ENCODE peak calls at places on chromosomes 6 and 20, in four cellular contexts. B is GM12878, I is HepG2, O is H1. K is an unnamed sample.

GRCh38 chr6:143698759-143699750 is 21.3 kb downstream of the PHACTR2 start:
- DNase-seq in I (peak), O (no peak), B (no peak), K (no peak)

GRCh38 chr20:55586626-55587025 is 418.7 kb downstream of the CBLN4 start:
- DNase-seq in O (no peak), B (no peak), I (no peak), K (no peak)

GRCh38 chr20:59082981-59083380 is 40.4 kb upstream of the PRELID3B start:
- DNase-seq in I (no peak), O (no peak), B (no peak), K (no peak)

GRCh38 chr20:57473246-57474042 is 51.5 kb downstream of the CTCFL start:
- DNase-seq in I (no peak), O (no peak), B (peak), K (no peak)

GRCh38 chr20:19544684-19545083 is 213.4 kb upstream of the RIN2 start:
- DNase-seq in I (no peak), O (no peak), B (no peak), K (no peak)

GRCh38 chr6:116385462-116385807 is 14.7 kb downstream of the DSE start:
- DNase-seq in I (no peak), O (no peak), B (no peak), K (no peak)

GRCh38 chr6:68776382-68776781 is 141.3 kb downstream of the ADGRB3 start:
- DNase-seq in B (no peak), O (no peak), I (no peak), K (no peak)

GRCh38 chr20:56624786-56625681 is 4.1 kb upstream of the TFAP2C start:
- DNase-seq in B (no peak), O (no peak), I (no peak), K (peak)

GRCh38 chr6:161011509-161012480 is 20.2 kb downstream of the MAP3K4 start:
- DNase-seq in O (no peak), I (no peak), B (no peak), K (no peak)

GRCh38 chr6:6587696-6588063 is 840 bp upstream of the LY86 start:
- DNase-seq in I (no peak), O (no peak), B (no peak), K (no peak)

GRCh38 chr6:79967178-79967577 is 19.8 kb upstream of the ELOVL4 start:
- DNase-seq in B (no peak), I (no peak), O (no peak), K (no peak)

GRCh38 chr6:41430875-41431274 is 95.5 kb downstream of the NCR2 start:
- DNase-seq in B (no peak), I (no peak), O (no peak), K (no peak)
- TF ChIP-seq TCF12 in B (no peak), I (no peak), O (no peak), K (no peak)

GRCh38 chr20:51340451-51340840 is 202.1 kb downstream of the NFATC2 start:
- DNase-seq in I (no peak), O (no peak), B (no peak), K (no peak)

GRCh38 chr20:51341581-51341980 is 200.9 kb downstream of the NFATC2 start:
- DNase-seq in O (no peak), I (no peak), B (no peak), K (no peak)

GRCh38 chr20:51337126-51337805 is 205.3 kb downstream of the NFATC2 start:
- DNase-seq in B (no peak), I (no peak), O (no peak), K (no peak)

GRCh38 chr20:51338692-51339440 is 203.7 kb downstream of the NFATC2 start:
- DNase-seq in O (no peak), B (no peak), I (no peak), K (no peak)

GRCh38 chr20:51339721-51340450 is 202.6 kb downstream of the NFATC2 start:
- DNase-seq in B (no peak), O (no peak), I (no peak), K (no peak)
- TF ChIP-seq EP300 in B (no peak), O (no peak), I (no peak), K (no peak)

GRCh38 chr20:9280654-9281053 is 211.8 kb downstream of the PLCB4 start:
- DNase-seq in I (no peak), O (no peak), B (no peak), K (peak)
- TF ChIP-seq TCF12 in I (no peak), O (no peak), B (no peak), K (peak)

GRCh38 chr6:87350516-87350915 is 5.9 kb downstream of the C6orf163 start:
- DNase-seq in I (no peak), B (no peak), O (no peak), K (no peak)
- TF ChIP-seq EP300 in I (no peak), B (no peak), O (no peak), K (no peak)

DNA sequence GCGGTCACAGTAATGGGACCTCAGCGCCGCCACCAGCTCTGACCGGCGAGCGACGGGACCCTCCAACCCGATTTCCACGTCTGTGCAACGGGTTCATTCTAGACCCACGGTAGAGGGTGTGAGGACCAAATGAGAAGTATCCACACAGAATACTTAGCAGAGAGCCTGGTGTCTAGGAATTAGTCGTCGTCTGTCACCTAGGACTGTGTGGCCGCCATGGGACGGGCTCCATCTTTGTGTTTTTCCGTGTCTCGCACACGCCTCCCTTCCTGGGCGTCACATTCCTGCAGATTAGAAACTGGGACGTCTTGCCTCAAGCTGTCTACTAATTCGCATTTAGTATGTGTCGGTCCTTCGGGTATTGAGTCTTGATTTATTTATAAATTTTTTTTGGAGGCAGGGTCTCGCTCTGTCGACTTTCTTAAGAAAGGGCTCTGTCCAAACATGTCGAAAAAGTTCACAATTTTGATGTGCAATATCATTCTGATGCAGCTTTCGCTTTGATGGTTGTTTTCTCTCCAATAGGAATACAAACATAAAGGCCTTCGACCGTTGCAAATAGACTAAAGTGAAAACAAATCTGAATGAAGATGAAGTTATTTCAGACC is 562 bp downstream of the MGME1 start:
- DNase-seq in I (peak), B (no peak), O (no peak), K (peak)
- TF ChIP-seq TCF12 in I (no peak), B (no peak), O (no peak), K (no peak)

GRCh38 chr6:26474439-26474881 is 16.7 kb downstream of the BTN2A1 start:
- DNase-seq in O (no peak), I (no peak), B (no peak), K (no peak)

GRCh38 chr6:26473758-26474438 is 16.1 kb downstream of the BTN2A1 start:
- DNase-seq in I (peak), O (peak), B (peak), K (peak)

GRCh38 chr6:26477431-26477830 is 19.7 kb downstream of the BTN2A1 start:
- DNase-seq in B (no peak), O (no peak), I (no peak), K (no peak)

GRCh38 chr6:26476893-26477292 is 19.1 kb downstream of the BTN2A1 start:
- DNase-seq in B (no peak), I (no peak), O (no peak), K (no peak)

DNA sequence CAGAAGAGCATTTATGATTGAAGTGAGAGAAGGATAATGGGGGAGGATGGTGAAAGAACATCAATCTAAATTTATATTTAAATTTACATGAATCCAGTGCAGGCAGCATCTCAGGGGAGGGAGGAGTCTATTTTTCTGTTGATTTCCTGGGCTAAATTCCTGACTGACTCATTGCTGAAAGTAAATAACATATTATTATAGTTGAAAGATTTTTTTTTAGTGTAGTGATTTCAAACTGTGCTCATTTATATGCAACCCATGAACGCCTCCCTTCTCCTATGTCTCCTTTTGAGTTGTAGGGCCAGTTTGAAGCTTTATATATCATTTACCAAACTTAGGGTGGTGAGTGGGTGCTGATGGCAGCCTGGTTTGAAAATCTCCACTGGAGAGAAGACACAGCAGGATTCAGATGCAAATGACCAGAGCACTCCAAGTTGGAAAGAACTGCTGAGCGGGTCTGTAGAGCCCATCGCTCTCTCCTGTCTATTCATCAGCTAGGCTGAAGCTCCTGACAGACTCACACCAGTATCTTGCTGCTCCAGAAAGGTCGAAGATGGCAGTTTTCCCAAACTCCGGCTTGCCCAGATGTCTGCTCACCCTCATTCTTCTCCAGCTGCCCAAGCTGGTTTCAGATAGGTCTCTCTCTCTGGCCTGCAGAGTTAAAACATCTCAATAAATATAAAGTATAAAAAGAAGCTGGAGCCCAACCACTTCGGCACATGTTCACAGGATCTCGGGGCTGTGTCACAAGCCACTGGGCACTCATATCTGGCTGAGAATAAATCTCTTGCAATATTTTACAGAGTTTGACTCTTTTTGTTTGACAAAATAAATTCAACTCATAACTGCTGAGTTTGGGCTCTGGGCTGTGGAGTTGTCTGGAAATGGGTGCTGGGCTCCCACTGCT is 18.3 kb downstream of the BTN2A1 start:
- DNase-seq in O (no peak), I (peak), B (no peak), K (no peak)
- TF ChIP-seq EP300 in O (no peak), I (no peak), B (no peak), K (no peak)